ENCODE peak calls at places on chromosomes 7 and 10, in five cellular contexts. I is K562, U is A549, O is endothelial cell of umbilical vein, X is HepG2. M is an unnamed sample.

GRCh38 chr7:74269757-74270277 is 15.6 kb upstream of the RFC2 start:
- DNase-seq in I (peak; percentile 81), U (peak; percentile 70), O (peak; percentile 62), X (peak; percentile 70), M (peak; percentile 80)

GRCh38 chr7:24756989-24757798 is at the start of gene GSDME:
- DNase-seq in I (peak; percentile 24), U (peak; percentile 68), O (peak; percentile 63), X (peak; percentile 58), M (peak; percentile 51)

GRCh38 chr7:133562617-133563016 is 309.7 kb downstream of the EXOC4 start:
- DNase-seq in I (no peak), U (no peak), O (no peak), X (no peak), M (no peak)

GRCh38 chr10:123245264-123245663 is 91.1 kb downstream of the BUB3 start:
- DNase-seq in I (peak; percentile 1), U (no peak), O (no peak), X (no peak), M (no peak)

GRCh38 chr10:4103586-4103985 is 318.6 kb upstream of the KLF6 start:
- DNase-seq in I (no peak), U (no peak), O (no peak), X (no peak), M (no peak)

GRCh38 chr7:157711353-157711888 is 374.6 kb downstream of the DNAJB6 start:
- DNase-seq in I (no peak), U (no peak), O (no peak), X (no peak), M (no peak)

GRCh38 chr10:60382946-60383681 is 6.6 kb downstream of the ANK3 start:
- DNase-seq in I (no peak), U (peak; percentile 11), O (no peak), X (no peak), M (no peak)

GRCh38 chr7:102190777-102191176 is 95.9 kb upstream of the SH2B2 start:
- DNase-seq in I (no peak), U (no peak), O (no peak), X (no peak), M (no peak)

GRCh38 chr10:44394696-44395383 is 9.9 kb upstream of the CXCL12 start:
- DNase-seq in I (no peak), U (no peak), O (no peak), X (no peak), M (no peak)

GRCh38 chr7:21972397-21972784 is 26.7 kb upstream of the CDCA7L start:
- DNase-seq in I (no peak), U (peak; percentile 19), O (no peak), X (no peak), M (no peak)

GRCh38 chr10:10665750-10666149 is 351.9 kb upstream of the CELF2 start:
- DNase-seq in I (no peak), U (no peak), O (no peak), X (no peak), M (no peak)

GRCh38 chr10:129717816-129718547 is 246.1 kb downstream of the EBF3 start:
- DNase-seq in I (no peak), U (no peak), O (no peak), X (no peak), M (no peak)

GRCh38 chr10:10544890-10545289 is 472.8 kb upstream of the CELF2 start:
- DNase-seq in I (no peak), U (no peak), O (no peak), X (no peak), M (no peak)

GRCh38 chr10:99793819-99794218 is 11.4 kb downstream of the ABCC2 start:
- DNase-seq in I (no peak), U (no peak), O (no peak), X (no peak), M (no peak)

GRCh38 chr7:5429857-5430611 is 6.4 kb upstream of the TNRC18 start:
- DNase-seq in I (peak; percentile 55), U (no peak), O (no peak), X (no peak), M (no peak)

GRCh38 chr10:58319599-58319998 is 15.2 kb upstream of the UBE2D1 start:
- DNase-seq in I (peak; percentile 25), U (peak; percentile 36), O (no peak), X (peak; percentile 24), M (no peak)

GRCh38 chr10:103894454-103894853 is 23.5 kb downstream of the STN1 start:
- DNase-seq in I (no peak), U (no peak), O (peak; percentile 49), X (no peak), M (no peak)

GRCh38 chr10:77274046-77274795 is 363.4 kb downstream of the KCNMA1 start:
- DNase-seq in I (no peak), U (no peak), O (no peak), X (no peak), M (no peak)

GRCh38 chr7:100159099-100159623 is 638 bp upstream of the TRAPPC14 start:
- DNase-seq in I (peak; percentile 65), U (peak; percentile 41), O (no peak), X (no peak), M (peak; percentile 45)

GRCh38 chr7:74013539-74014272 is 14.3 kb upstream of the ELN start:
- DNase-seq in I (no peak), U (no peak), O (no peak), X (no peak), M (no peak)

GRCh38 chr7:114934758-114935157 is 12.9 kb downstream of the MDFIC start:
- DNase-seq in I (no peak), U (no peak), O (peak; percentile 9), X (no peak), M (no peak)

GRCh38 chr7:17844514-17845196 is 95.6 kb downstream of the SNX13 start:
- DNase-seq in I (no peak), U (no peak), O (no peak), X (no peak), M (no peak)

GRCh38 chr10:35372329-35372728 is 36.0 kb downstream of the CCNY start:
- DNase-seq in I (no peak), U (no peak), O (peak; percentile 87), X (no peak), M (peak; percentile 32)

GRCh38 chr7:135335628-135336139 is 102.0 kb downstream of the STRA8 start:
- DNase-seq in I (peak; percentile 68), U (peak; percentile 81), O (peak; percentile 73), X (peak; percentile 80), M (peak; percentile 66)

GRCh38 chr10:131559450-131559911 is 248.0 kb upstream of the TCERG1L start:
- DNase-seq in I (no peak), U (no peak), O (no peak), X (no peak), M (no peak)

GRCh38 chr7:157272351-157273207 is 64.2 kb upstream of the DNAJB6 start:
- DNase-seq in I (no peak), U (no peak), O (no peak), X (no peak), M (no peak)

GRCh38 chr10:88659725-88660592 is 4.3 kb upstream of the LIPF start:
- DNase-seq in I (no peak), U (no peak), O (no peak), X (no peak), M (no peak)

GRCh38 chr10:119542990-119543813 is 683 bp upstream of the RGS10 start:
- DNase-seq in I (peak; percentile 77), U (peak; percentile 69), O (peak; percentile 48), X (peak; percentile 39), M (peak; percentile 86)

GRCh38 chr7:44637788-44638594 is 31.6 kb downstream of the OGDH start:
- DNase-seq in I (peak; percentile 70), U (peak; percentile 88), O (peak; percentile 31), X (no peak), M (peak; percentile 87)

GRCh38 chr7:120273476-120273975 is 551 bp downstream of the KCND2 start:
- DNase-seq in I (no peak), U (peak; percentile 6), O (peak; percentile 7), X (peak; percentile 0), M (peak; percentile 15)

GRCh38 chr10:78755877-78756455 is 312.8 kb upstream of the ZMIZ1 start:
- DNase-seq in I (no peak), U (no peak), O (peak; percentile 18), X (no peak), M (no peak)
- TF ChIP-seq MYC in I (no peak), U (no peak), O (no peak), X (no peak), M (no peak)

GRCh38 chr10:106278385-106278784 is 886.1 kb downstream of the SORCS1 start:
- DNase-seq in I (no peak), U (no peak), O (no peak), X (no peak), M (no peak)
- TF ChIP-seq CTCF in I (no peak), U (no peak), O (no peak), X (no peak), M (no peak)

DNA sequence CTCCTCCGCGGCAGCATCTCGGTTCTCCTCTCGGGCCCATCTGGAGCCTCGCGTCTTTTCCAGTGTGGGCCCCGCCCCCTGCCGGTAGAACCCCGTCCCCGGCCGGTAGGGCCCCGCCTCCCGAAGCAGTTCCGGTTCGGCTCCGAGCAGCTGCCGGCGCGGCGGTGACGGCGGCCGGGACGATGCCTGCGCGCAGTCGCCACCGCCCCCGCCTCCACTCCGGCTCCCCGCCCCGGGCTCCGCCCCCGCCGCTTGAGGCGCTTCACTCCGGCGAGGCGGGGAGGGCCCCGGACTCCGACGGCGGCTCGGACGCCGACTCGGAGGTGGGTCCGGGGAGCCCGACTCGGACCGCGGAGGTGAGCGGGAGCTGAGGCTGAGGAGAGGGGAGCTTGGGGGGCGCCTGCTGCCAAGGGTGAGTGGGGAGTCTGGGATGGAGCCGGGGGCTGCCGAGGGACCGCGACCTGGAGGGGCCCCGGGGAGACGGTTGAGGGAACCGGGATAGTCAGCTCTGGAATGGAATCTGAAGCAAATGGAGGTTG is at the start of gene SAMD8:
- DNase-seq in I (peak; percentile 98), U (peak; percentile 98), O (peak; percentile 97), X (peak; percentile 95), M (peak; percentile 97)
- TF ChIP-seq MAX in I (no peak), U (peak; percentile 12), O (no peak), X (no peak), M (no peak)

DNA sequence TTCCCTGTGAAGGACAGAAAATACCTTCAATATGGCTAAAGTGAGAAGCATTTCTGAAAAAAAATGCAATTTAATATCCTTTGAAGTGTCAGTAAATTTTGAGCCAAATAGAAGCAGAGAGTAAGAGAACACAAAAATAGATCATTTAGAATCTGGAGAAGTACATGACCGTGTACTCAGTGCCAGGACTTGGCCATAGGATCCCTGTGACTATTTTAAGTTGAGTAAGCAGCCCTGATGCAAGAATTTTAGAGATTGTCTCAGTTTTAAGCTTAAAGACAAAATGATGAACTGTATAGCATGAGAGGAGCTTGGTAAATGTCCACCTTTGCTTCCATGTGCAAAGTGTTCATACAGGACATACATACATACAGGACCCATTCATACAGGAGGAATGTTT is 2.5 kb downstream of the PTER start:
- DNase-seq in I (no peak), U (no peak), O (no peak), X (no peak), M (peak; percentile 5)
- TF ChIP-seq MYC in I (no peak), U (no peak), O (no peak), X (no peak), M (no peak)